ENCODE peak calls at places on chromosomes 2 and 18, in nine cellular contexts. D is GM23338, N is IMR-90, O is astrocyte, M is osteoblast, S is fibroblast of lung, J is neural progenitor cell, E is PC-3, U is OCI-LY7. G is an unnamed sample.

GRCh38 chr2:24121469-24121868 is 1.7 kb downstream of the PFN4 start:
- DNase-seq in D (peak; percentile 63), N (no peak), O (no peak), M (no peak), S (peak; percentile 10), J (peak; percentile 43), E (no peak), U (no peak), G (no peak)

GRCh38 chr18:48053881-48054586 is 123.6 kb upstream of the SMAD2 start:
- DNase-seq in D (no peak), N (no peak), O (no peak), M (no peak), S (no peak), J (no peak), E (no peak), U (no peak), G (no peak)

GRCh38 chr18:55321268-55322175 is 266.5 kb downstream of the TCF4 start:
- DNase-seq in D (peak; percentile 95), N (peak; percentile 89), O (peak; percentile 87), M (peak; percentile 23), S (peak; percentile 95), J (peak; percentile 91), E (peak; percentile 80), U (peak; percentile 79), G (no peak)

GRCh38 chr2:47218066-47218581 is 63.0 kb upstream of the STPG4 start:
- DNase-seq in D (no peak), N (no peak), O (no peak), M (no peak), S (no peak), J (no peak), E (peak; percentile 28), U (no peak), G (no peak)

GRCh38 chr2:160279813-160280465 is 79.9 kb upstream of the ITGB6 start:
- DNase-seq in D (no peak), N (peak; percentile 61), O (peak; percentile 52), M (no peak), S (no peak), J (no peak), E (peak; percentile 69), U (no peak), G (no peak)

GRCh38 chr2:232875256-232876070 is 5.4 kb downstream of the SNORC start:
- DNase-seq in D (peak; percentile 62), N (no peak), O (no peak), M (peak; percentile 85), S (no peak), J (peak; percentile 57), E (peak; percentile 30), U (no peak), G (no peak)

GRCh38 chr2:207828361-207829057 is 58.8 kb upstream of the FZD5 start:
- DNase-seq in D (no peak), N (peak; percentile 20), O (no peak), M (no peak), S (no peak), J (no peak), E (peak; percentile 88), U (no peak), G (no peak)

GRCh38 chr2:195656131-195656858 is 731 bp upstream of the SLC39A10 start:
- DNase-seq in D (no peak), N (peak; percentile 8), O (no peak), M (no peak), S (no peak), J (no peak), E (no peak), U (no peak), G (peak; percentile 85)

GRCh38 chr2:98585386-98585785 is 22.9 kb downstream of the COA5 start:
- DNase-seq in D (no peak), N (no peak), O (no peak), M (peak; percentile 29), S (no peak), J (no peak), E (no peak), U (no peak), G (no peak)

GRCh38 chr2:132645176-132645575 is 24.8 kb downstream of the LYPD1 start:
- DNase-seq in D (no peak), N (no peak), O (no peak), M (no peak), S (no peak), J (no peak), E (no peak), U (no peak), G (no peak)

GRCh38 chr2:27977623-27978312 is 87.2 kb downstream of the BABAM2 start:
- DNase-seq in D (no peak), N (peak; percentile 96), O (peak; percentile 97), M (peak; percentile 43), S (peak; percentile 94), J (no peak), E (peak; percentile 96), U (no peak), G (no peak)

GRCh38 chr2:240248981-240249422 is 108.5 kb upstream of the OTOS start:
- DNase-seq in D (no peak), N (no peak), O (no peak), M (peak; percentile 87), S (no peak), J (no peak), E (no peak), U (no peak), G (no peak)

GRCh38 chr18:57776767-57777166 is 26.3 kb downstream of the ATP8B1 start:
- DNase-seq in D (no peak), N (no peak), O (no peak), M (no peak), S (peak; percentile 73), J (no peak), E (no peak), U (no peak), G (no peak)

GRCh38 chr2:95386031-95386430 is 16.5 kb upstream of the FAHD2A start:
- DNase-seq in D (no peak), N (no peak), O (no peak), M (no peak), S (no peak), J (no peak), E (no peak), U (no peak), G (no peak)

GRCh38 chr2:11738589-11739436 is 7.6 kb upstream of the LPIN1 start:
- DNase-seq in D (peak; percentile 63), N (peak; percentile 87), O (peak; percentile 74), M (peak; percentile 83), S (peak; percentile 95), J (peak; percentile 79), E (peak; percentile 71), U (peak; percentile 49), G (no peak)
- H2AFZ ChIP-seq in D (peak overlapping the region; percentile 52), N (peak overlapping the region; percentile 80), O (no peak overlapping the region), M (peak overlapping the region; percentile 81), S (no peak overlapping the region), J (peak overlapping the region; percentile 90), E (peak overlapping the region; percentile 51), U (no peak overlapping the region), G (no peak overlapping the region)

DNA sequence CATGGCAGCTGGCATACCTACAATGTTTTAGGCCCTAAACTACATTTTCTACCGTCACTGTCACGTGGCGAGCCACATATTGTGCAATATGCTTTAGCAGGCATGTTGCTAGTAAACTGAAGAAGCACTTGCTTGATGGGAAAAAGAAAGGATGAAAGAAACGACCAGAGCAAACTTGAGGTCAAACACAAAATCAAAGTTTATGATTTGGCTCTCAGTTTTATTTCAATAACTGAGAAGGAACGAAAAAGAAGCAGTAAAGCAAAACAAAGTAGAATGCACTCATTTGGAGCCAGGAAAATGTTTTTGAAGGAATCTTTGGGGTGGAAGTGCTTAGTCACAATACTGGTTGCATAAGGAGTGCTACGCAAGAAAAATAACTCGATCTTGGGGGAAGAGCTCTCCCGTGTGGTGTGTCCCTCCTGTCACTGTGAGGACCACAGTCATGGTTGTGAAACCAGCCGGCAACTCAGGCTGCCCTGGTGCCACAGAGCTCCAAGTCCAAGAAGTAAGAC is 349.8 kb downstream of the RBM43 start:
- DNase-seq in D (peak; percentile 19), N (peak; percentile 95), O (peak; percentile 81), M (peak; percentile 17), S (peak; percentile 96), J (no peak), E (peak; percentile 14), U (no peak), G (no peak)
- TF ChIP-seq CTCF in D (no peak), N (peak; percentile 54), O (no peak), M (peak; percentile 56), S (peak; percentile 32), J (no peak), E (no peak), U (no peak), G (peak; percentile 52)

DNA sequence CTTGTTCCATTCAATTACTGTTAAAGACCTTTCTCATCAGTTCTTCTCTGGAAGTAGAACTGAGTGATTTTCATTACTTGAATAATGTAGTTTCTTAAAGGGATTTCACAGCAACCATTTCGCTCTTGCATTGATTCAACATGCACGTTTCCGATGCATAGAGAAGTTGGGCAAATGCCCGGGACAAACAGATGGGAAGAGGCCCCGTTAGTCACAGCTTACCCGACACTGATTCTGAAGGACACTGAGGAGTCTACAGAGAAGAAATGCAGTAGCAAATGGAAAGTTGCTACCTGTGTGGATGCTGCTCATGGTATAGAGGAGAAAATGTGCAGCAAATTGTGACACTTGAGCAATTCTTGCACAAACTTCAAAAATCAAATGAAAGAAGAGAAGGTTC is 32.3 kb upstream of the GCG start:
- DNase-seq in D (no peak), N (no peak), O (no peak), M (no peak), S (no peak), J (no peak), E (no peak), U (no peak), G (no peak)
- H3K36me3 ChIP-seq in D (no peaks in the 10 kb centered on the region), N (peaks cover 28% of the 10 kb centered on the region), O (peaks cover 64% of the 10 kb centered on the region), M (peaks cover 83% of the 10 kb centered on the region), S (peaks cover 5% of the 10 kb centered on the region), J (no peaks in the 10 kb centered on the region), E (no peaks in the 10 kb centered on the region), U (no peaks in the 10 kb centered on the region), G (no peaks in the 10 kb centered on the region)

GRCh38 chr2:63790491-63790890 is 51.2 kb upstream of the UGP2 start:
- DNase-seq in D (no peak), N (peak; percentile 37), O (no peak), M (no peak), S (peak; percentile 35), J (no peak), E (no peak), U (no peak), G (no peak)
- H2AFZ ChIP-seq in D (no peak overlapping the region), N (peak overlapping the region; percentile 28), O (no peak overlapping the region), M (no peak overlapping the region), S (no peak overlapping the region), J (no peak overlapping the region), E (no peak overlapping the region), U (no peak overlapping the region), G (no peak overlapping the region)

G was measured in keratinocyte.